ENCODE peak calls at places on chromosome 21, in six cellular contexts. X is HCT116, I is WTC11, T is A549, A is NB4, D is GM12878. W is an unnamed sample.

GRCh38 chr21:22965455-22966125 is 1967.4 kb downstream of the NCAM2 start:
- DNase-seq in X (no peak), D (no peak), I (no peak), A (no peak), T (no peak), W (no peak)

GRCh38 chr21:44466996-44467858 is 11.9 kb downstream of the LRRC3 start:
- DNase-seq in X (no peak), D (no peak), I (peak), A (no peak), T (no peak), W (no peak)

GRCh38 chr21:27321791-27322190 is 354.9 kb upstream of the ADAMTS5 start:
- DNase-seq in X (no peak), D (no peak), A (no peak), T (no peak), I (no peak), W (no peak)

GRCh38 chr21:34693192-34693810 is 24.5 kb downstream of the CLIC6 start:
- DNase-seq in T (peak), I (peak), D (no peak), X (peak), A (peak), W (peak)

GRCh38 chr21:46636550-46637289 is 1.2 kb downstream of the PRMT2 start:
- DNase-seq in X (no peak), I (no peak), T (no peak), D (no peak), A (no peak), W (no peak)

GRCh38 chr21:32386195-32386870 is 6.5 kb downstream of the URB1 start:
- DNase-seq in D (no peak), T (no peak), I (no peak), A (no peak), X (no peak), W (no peak)

GRCh38 chr21:27838585-27838984 is 871.7 kb upstream of the ADAMTS5 start:
- DNase-seq in T (no peak), A (no peak), X (no peak), D (no peak), I (no peak), W (no peak)

GRCh38 chr21:36768496-36768895 is 69.6 kb downstream of the SIM2 start:
- DNase-seq in I (no peak), A (no peak), X (no peak), T (no peak), D (no peak), W (no peak)

GRCh38 chr21:36966846-36967657 is 583 bp upstream of the HLCS start:
- DNase-seq in A (peak), D (no peak), X (no peak), T (no peak), I (peak), W (no peak)

GRCh38 chr21:34513109-34513675 is 1.2 kb upstream of the KCNE1 start:
- DNase-seq in A (peak), T (no peak), D (no peak), X (no peak), I (no peak), W (no peak)

GRCh38 chr21:45408811-45409261 is 3.9 kb downstream of the COL18A1 start:
- DNase-seq in D (no peak), T (no peak), A (no peak), X (no peak), I (no peak), W (no peak)

GRCh38 chr21:37594472-37594951 is 227.9 kb downstream of the DYRK1A start:
- DNase-seq in T (no peak), I (no peak), D (no peak), A (no peak), X (no peak), W (no peak)

GRCh38 chr21:44890338-44890931 is 16.9 kb upstream of the PTTG1IP start:
- DNase-seq in A (no peak), T (no peak), D (no peak), I (no peak), X (no peak), W (no peak)

GRCh38 chr21:14875704-14876364 is 189.0 kb downstream of the NRIP1 start:
- DNase-seq in D (peak), I (no peak), T (no peak), A (no peak), X (no peak), W (peak)

GRCh38 chr21:35882791-35883240 is 177.5 kb downstream of the SETD4 start:
- DNase-seq in D (no peak), X (no peak), I (no peak), T (no peak), A (no peak), W (peak)

GRCh38 chr21:44423941-44424607 is 31.2 kb upstream of the LRRC3 start:
- DNase-seq in X (no peak), T (no peak), D (no peak), A (no peak), I (peak), W (no peak)

GRCh38 chr21:18368193-18368592 is 35.4 kb downstream of the TMPRSS15 start:
- DNase-seq in T (no peak), A (peak), D (no peak), X (no peak), I (no peak), W (no peak)

GRCh38 chr21:38170705-38171682 is 85.8 kb upstream of the KCNJ15 start:
- DNase-seq in X (no peak), T (no peak), D (no peak), A (no peak), I (no peak), W (no peak)

GRCh38 chr21:35843911-35844667 is 216.2 kb downstream of the SETD4 start:
- DNase-seq in T (no peak), I (no peak), D (no peak), A (no peak), X (no peak), W (no peak)

GRCh38 chr21:45794040-45794439 is 150.5 kb downstream of the PCBP3 start:
- DNase-seq in I (no peak), D (no peak), T (no peak), X (no peak), A (no peak), W (no peak)

GRCh38 chr21:18951291-18952038 is 547.9 kb upstream of the TMPRSS15 start:
- DNase-seq in T (no peak), D (no peak), I (peak), X (no peak), A (peak), W (no peak)

GRCh38 chr21:45162115-45162514 is 87.7 kb downstream of the ADARB1 start:
- DNase-seq in X (no peak), I (no peak), A (no peak), D (no peak), T (no peak), W (no peak)

GRCh38 chr21:27021046-27021445 is 54.2 kb upstream of the ADAMTS5 start:
- DNase-seq in I (no peak), X (no peak), A (no peak), D (no peak), T (no peak), W (no peak)

GRCh38 chr21:27225142-27225541 is 258.3 kb upstream of the ADAMTS5 start:
- DNase-seq in D (no peak), I (no peak), X (no peak), A (no peak), T (no peak), W (no peak)

GRCh38 chr21:33897739-33898138 is 17.9 kb downstream of the ATP5PO start:
- DNase-seq in X (no peak), A (no peak), D (no peak), I (no peak), T (no peak), W (no peak)

GRCh38 chr21:46544003-46544402 is 60.9 kb downstream of the S100B start:
- DNase-seq in I (no peak), D (no peak), A (no peak), T (no peak), X (no peak), W (no peak)

GRCh38 chr21:46157396-46157986 is 2.1 kb upstream of the FTCD start:
- DNase-seq in A (no peak), D (no peak), X (no peak), T (no peak), I (no peak), W (no peak)

GRCh38 chr21:35506352-35506751 is 457.2 kb upstream of the RUNX1 start:
- DNase-seq in A (no peak), D (no peak), T (no peak), I (no peak), X (no peak), W (no peak)

GRCh38 chr21:44521301-44521927 is 18.6 kb downstream of the KRTAP10-1 start:
- DNase-seq in A (no peak), I (peak), D (no peak), X (no peak), T (no peak), W (no peak)

GRCh38 chr21:17610862-17611261 is 1.8 kb downstream of the BTG3 start:
- DNase-seq in A (peak), T (no peak), I (no peak), D (no peak), X (no peak), W (peak)

GRCh38 chr21:38950388-38951094 is 144.8 kb downstream of the ETS2 start:
- DNase-seq in X (no peak), D (no peak), I (no peak), A (peak), T (no peak), W (no peak)

GRCh38 chr21:29082416-29082815 is 9.0 kb upstream of the CCT8 start:
- DNase-seq in X (no peak), A (no peak), T (no peak), I (no peak), D (no peak), W (no peak)
- TF ChIP-seq MAX in X (no peak), A (no peak), T (no peak), I (no peak), D (no peak), W (no peak)

DNA sequence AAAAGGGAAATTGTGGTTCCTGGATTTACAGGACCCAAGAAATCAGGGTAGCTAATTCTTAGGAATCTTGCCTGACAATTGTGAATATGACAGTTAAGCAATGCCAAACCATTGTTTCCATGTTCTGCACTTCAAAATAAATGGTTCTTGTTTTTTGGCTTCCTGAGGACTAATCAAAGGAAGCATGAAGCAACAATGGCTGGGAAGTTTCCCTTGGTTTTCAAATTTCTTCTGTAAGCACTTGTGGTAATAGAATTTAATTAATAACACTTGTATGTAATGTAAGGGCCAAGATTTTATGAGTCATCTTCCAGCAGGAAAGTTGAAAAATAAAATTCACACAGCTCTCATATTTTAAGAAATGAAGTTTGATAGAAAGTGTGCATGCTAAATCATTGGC is 31.7 kb downstream of the JAM2 start:
- DNase-seq in T (no peak), A (no peak), X (no peak), I (no peak), D (no peak), W (no peak)
- TF ChIP-seq MAX in T (no peak), A (no peak), X (no peak), I (no peak), D (no peak), W (no peak)

GRCh38 chr21:41207401-41208388 is 39.7 kb downstream of the BACE2 start:
- DNase-seq in A (no peak), X (no peak), I (no peak), T (no peak), D (no peak), W (peak)

GRCh38 chr21:41213081-41213480 is 45.1 kb downstream of the BACE2 start:
- DNase-seq in T (no peak), D (no peak), A (no peak), I (no peak), X (no peak), W (no peak)

GRCh38 chr21:41208946-41209345 is 41.0 kb downstream of the BACE2 start:
- DNase-seq in D (no peak), I (no peak), T (no peak), X (no peak), A (no peak), W (no peak)

GRCh38 chr21:41210405-41211040 is 42.6 kb downstream of the BACE2 start:
- DNase-seq in X (no peak), A (no peak), I (no peak), T (no peak), D (no peak), W (no peak)

GRCh38 chr21:41211041-41211426 is 43.1 kb downstream of the BACE2 start:
- DNase-seq in X (no peak), T (no peak), I (no peak), D (no peak), A (no peak), W (no peak)
- TF ChIP-seq MAX in X (no peak), T (no peak), I (no peak), D (no peak), A (no peak), W (no peak)

GRCh38 chr21:16046625-16047340 is 317.0 kb downstream of the USP25 start:
- DNase-seq in D (no peak), T (peak), I (no peak), A (no peak), X (no peak), W (no peak)
- TF ChIP-seq MAX in D (no peak), T (no peak), I (no peak), A (no peak), X (no peak), W (no peak)

DNA sequence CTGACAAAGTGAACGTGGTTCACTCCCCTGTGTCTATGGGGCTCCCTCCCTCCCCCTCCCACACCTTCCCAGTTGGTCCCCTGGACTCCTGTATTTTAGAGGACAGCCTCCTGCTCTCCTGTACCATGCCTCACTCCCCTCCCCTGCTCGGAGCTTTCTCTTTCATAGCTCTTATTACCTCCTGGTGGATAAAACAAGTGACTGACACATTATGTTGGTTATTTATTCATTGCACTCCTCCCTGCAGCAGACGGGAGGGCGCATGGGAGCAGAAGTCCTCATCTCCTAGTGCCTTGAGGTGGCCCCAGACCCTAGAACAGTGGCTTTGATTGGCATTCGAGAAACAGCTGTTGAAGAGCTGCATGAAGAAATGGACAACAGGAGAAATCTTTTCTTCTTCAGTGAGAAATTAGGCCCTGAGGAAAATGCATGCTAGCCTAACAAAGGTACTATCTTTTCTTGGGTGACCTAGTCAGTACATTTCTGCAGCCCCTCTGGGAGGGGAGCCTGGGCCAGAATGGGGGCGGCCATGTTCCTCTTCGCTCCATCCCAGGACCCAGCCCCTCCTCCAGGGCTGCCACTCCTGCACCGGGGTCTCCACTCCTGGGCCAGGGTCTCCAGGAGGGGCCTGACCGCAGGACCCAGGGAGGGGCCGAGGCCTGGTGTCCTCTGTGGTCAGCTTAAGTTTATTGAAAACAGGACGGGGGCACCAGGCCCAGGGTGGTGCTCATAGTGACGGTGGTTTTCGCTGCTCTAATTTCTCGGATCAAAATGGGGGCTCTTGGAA is 1.2 kb upstream of the TFF1 start:
- DNase-seq in X (no peak), D (no peak), I (no peak), T (no peak), A (no peak), W (no peak)
- TF ChIP-seq MAX in X (no peak), D (no peak), I (no peak), T (no peak), A (no peak), W (no peak)

DNA sequence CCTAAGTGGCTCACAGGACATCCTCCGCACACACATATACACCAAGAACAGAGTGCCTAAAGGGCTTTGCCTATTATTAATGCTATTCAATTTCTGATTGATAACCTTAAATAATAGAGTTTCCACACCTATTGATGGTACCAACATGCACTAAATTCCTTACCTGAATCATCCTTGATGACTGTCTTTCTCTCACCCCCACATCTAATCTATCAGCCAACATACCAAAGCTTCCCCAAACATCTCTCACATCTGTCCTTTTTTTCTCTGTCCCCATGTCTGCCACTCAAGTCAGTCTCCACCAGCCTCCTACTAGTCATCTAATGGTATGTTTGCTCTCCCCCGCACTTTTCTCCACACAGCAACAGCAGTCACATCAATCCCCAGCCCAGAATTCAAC is 174.4 kb downstream of the DSCAM start:
- DNase-seq in X (no peak), I (no peak), D (no peak), A (no peak), T (no peak), W (no peak)
- TF ChIP-seq MAX in X (no peak), I (no peak), D (no peak), A (no peak), T (no peak), W (no peak)